ENCODE peak calls at places on chromosomes 13 and 19, in four cellular contexts. W, P, R and D are unnamed samples.

GRCh38 chr13:84645196-84646071 is 763.2 kb upstream of the SLITRK1 start:
- DNase-seq in W (no peak), P (no peak), R (no peak), D (no peak)

GRCh38 chr19:2602391-2603181 is 99.9 kb downstream of the GNG7 start:
- DNase-seq in W (peak; percentile 72), P (no peak), R (peak; percentile 87), D (no peak)

GRCh38 chr13:48547663-48548092 is 14.8 kb upstream of the RCBTB2 start:
- DNase-seq in W (no peak), P (no peak), R (no peak), D (peak; percentile 45)

GRCh38 chr13:42215578-42216421 is 56.2 kb upstream of the AKAP11 start:
- DNase-seq in W (peak; percentile 42), P (peak; percentile 4), R (peak; percentile 9), D (peak; percentile 10)

GRCh38 chr19:13848811-13849241 is 28.1 kb upstream of the NANOS3 start:
- DNase-seq in W (no peak), P (no peak), R (no peak), D (no peak)

GRCh38 chr13:48890386-48890785 is 85.3 kb upstream of the FNDC3A start:
- DNase-seq in W (no peak), P (no peak), R (no peak), D (no peak)

GRCh38 chr13:98749501-98749900 is 3.0 kb downstream of the SLC15A1 start:
- DNase-seq in W (no peak), P (no peak), R (no peak), D (no peak)

GRCh38 chr19:8463343-8463742 is 18.6 kb downstream of the HNRNPM start:
- DNase-seq in W (no peak), P (no peak), R (no peak), D (no peak)

GRCh38 chr13:111555906-111556305 is 235.5 kb downstream of the TEX29 start:
- DNase-seq in W (no peak), P (no peak), R (no peak), D (no peak)

GRCh38 chr19:54127688-54128440 is 9.7 kb upstream of the CNOT3 start:
- DNase-seq in W (no peak), P (no peak), R (no peak), D (no peak)

GRCh38 chr19:9865732-9866627 is 30.9 kb downstream of the PIN1 start:
- DNase-seq in W (no peak), P (no peak), R (no peak), D (no peak)

GRCh38 chr13:55516610-55517009 is 1624.1 kb upstream of the PRR20A start:
- DNase-seq in W (no peak), P (no peak), R (no peak), D (no peak)

GRCh38 chr13:87678353-87678752 is 7.2 kb downstream of the SLITRK5 start:
- DNase-seq in W (no peak), P (no peak), R (peak; percentile 4), D (no peak)

GRCh38 chr13:73767747-73768315 is 366.4 kb downstream of the KLF12 start:
- DNase-seq in W (peak; percentile 29), P (peak; percentile 8), R (peak; percentile 22), D (peak; percentile 9)

GRCh38 chr13:71867101-71867814 is at the start of gene DACH1:
- DNase-seq in W (peak; percentile 29), P (no peak), R (peak; percentile 69), D (peak; percentile 7)

GRCh38 chr13:30737511-30738342 is 2.4 kb downstream of the ALOX5AP start:
- DNase-seq in W (no peak), P (no peak), R (no peak), D (no peak)

GRCh38 chr13:110421061-110421460 is 114.0 kb downstream of the COL4A2 start:
- DNase-seq in W (no peak), P (no peak), R (no peak), D (no peak)
- TF ChIP-seq FOXJ3 in W (no peak), P (no peak), R (no peak), D (no peak)

GRCh38 chr13:37918116-37919100 is 48.8 kb upstream of the TRPC4 start:
- DNase-seq in W (no peak), P (no peak), R (no peak), D (no peak)

GRCh38 chr13:37910790-37911189 is 41.2 kb upstream of the TRPC4 start:
- DNase-seq in W (no peak), P (no peak), R (no peak), D (no peak)

GRCh38 chr13:37919329-37919880 is 49.8 kb upstream of the TRPC4 start:
- DNase-seq in W (no peak), P (no peak), R (no peak), D (no peak)

GRCh38 chr13:37914781-37915391 is 45.3 kb upstream of the TRPC4 start:
- DNase-seq in W (no peak), P (no peak), R (no peak), D (no peak)
- TF ChIP-seq FOXJ3 in W (no peak), P (no peak), R (no peak), D (no peak)

DNA sequence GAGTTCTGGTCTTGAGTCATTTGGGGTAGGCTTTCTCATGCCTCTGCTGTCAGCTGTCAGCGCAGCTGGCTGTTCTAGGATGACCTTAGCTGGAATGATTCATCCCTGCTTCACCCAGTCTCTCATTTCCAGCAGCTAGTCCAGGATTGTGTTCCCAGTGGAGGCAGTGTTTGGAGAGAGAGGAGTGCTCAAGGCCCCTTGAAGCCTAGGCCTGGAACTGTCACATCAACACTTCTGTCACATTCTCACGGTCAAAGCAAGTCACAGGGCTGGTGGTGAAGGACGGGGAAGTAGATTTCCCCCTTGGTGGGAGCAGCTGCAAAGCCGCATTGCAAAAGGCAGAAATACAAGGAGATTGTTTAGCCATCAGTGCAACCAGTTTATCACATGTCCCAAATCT is 15.2 kb downstream of the TPT1 start:
- DNase-seq in W (no peak), P (no peak), R (no peak), D (peak; percentile 62)
- TF ChIP-seq FOXJ3 in W (no peak), P (no peak), R (no peak), D (no peak)

GRCh38 chr13:106919093-106919492 is 351.2 kb upstream of the ARGLU1 start:
- DNase-seq in W (no peak), P (no peak), R (no peak), D (no peak)

GRCh38 chr13:106917673-106918652 is 350.0 kb upstream of the ARGLU1 start:
- DNase-seq in W (peak; percentile 84), P (peak; percentile 46), R (peak; percentile 91), D (no peak)

GRCh38 chr13:106917024-106917491 is 349.1 kb upstream of the ARGLU1 start:
- DNase-seq in W (peak; percentile 16), P (no peak), R (no peak), D (no peak)

GRCh38 chr13:106922384-106922783 is 354.4 kb upstream of the ARGLU1 start:
- DNase-seq in W (no peak), P (no peak), R (no peak), D (no peak)

DNA sequence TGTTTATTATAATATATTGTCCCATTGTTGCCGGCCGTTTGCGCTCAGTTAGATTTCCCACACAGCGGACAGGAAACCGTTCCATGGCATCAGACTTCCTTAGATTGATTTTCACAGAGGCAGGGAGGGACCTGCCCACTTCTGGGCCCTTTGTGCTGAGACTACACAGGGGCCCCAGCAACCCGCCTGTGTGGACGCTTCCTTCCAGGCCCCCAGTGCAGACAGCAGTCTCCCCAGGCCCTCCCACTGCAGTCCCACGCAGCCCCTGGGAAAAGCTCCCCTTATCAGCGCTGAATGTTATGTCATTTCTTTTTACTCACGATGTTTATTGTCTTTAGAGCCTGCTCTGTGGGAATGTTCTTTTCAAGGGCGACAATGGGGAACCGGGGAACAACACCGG is 351.7 kb upstream of the ARGLU1 start:
- DNase-seq in W (peak; percentile 16), P (no peak), R (no peak), D (no peak)
- TF ChIP-seq FOXJ3 in W (no peak), P (no peak), R (no peak), D (no peak)